ENCODE peak calls at places on chromosomes 13 and 19, in seven cellular contexts. B, P, H, W, F, D and A are unnamed samples.

GRCh38 chr13:49253310-49253709 is 5.6 kb downstream of the CDADC1 start:
- DNase-seq in D (no peak), P (no peak), F (no peak), W (no peak), H (no peak), B (no peak), A (no peak)

GRCh38 chr19:48419158-48419920 is 25.9 kb downstream of the GRIN2D start:
- DNase-seq in D (peak; percentile 61), H (peak; percentile 42), B (peak; percentile 65), P (no peak), F (no peak), W (peak; percentile 47), A (no peak)

GRCh38 chr19:56092685-56093631 is 28.1 kb downstream of the ZNF787 start:
- DNase-seq in F (no peak), D (no peak), H (no peak), W (no peak), B (no peak), P (peak; percentile 33), A (no peak)

GRCh38 chr13:92806215-92806614 is 420.4 kb upstream of the GPC6 start:
- DNase-seq in W (no peak), D (peak; percentile 1), B (no peak), P (no peak), F (no peak), H (no peak), A (no peak)

GRCh38 chr19:47598407-47599349 is 10.3 kb upstream of the BICRA start:
- DNase-seq in B (peak; percentile 74), D (peak; percentile 49), W (peak; percentile 56), H (peak; percentile 96), F (peak; percentile 54), P (peak; percentile 79), A (peak; percentile 55)

GRCh38 chr19:50784710-50785109 is 5.5 kb upstream of the ACP4 start:
- DNase-seq in W (no peak), F (no peak), B (no peak), P (no peak), D (no peak), H (no peak), A (no peak)

GRCh38 chr13:95485045-95485517 is 67.4 kb upstream of the CLDN10 start:
- DNase-seq in D (no peak), B (no peak), W (no peak), P (no peak), F (no peak), H (peak; percentile 42), A (no peak)

GRCh38 chr19:21677696-21678418 is 89.5 kb downstream of the ZNF100 start:
- DNase-seq in H (no peak), D (no peak), W (no peak), F (no peak), P (no peak), B (no peak), A (no peak)

GRCh38 chr13:112346899-112347229 is 29.3 kb upstream of the SPACA7 start:
- DNase-seq in F (no peak), B (no peak), D (no peak), H (no peak), W (no peak), P (no peak), A (no peak)

GRCh38 chr13:27304611-27305010 is 34.0 kb downstream of the RASL11A start:
- DNase-seq in P (no peak), D (no peak), B (no peak), F (no peak), H (no peak), W (no peak), A (no peak)

GRCh38 chr19:42596391-42597071 is 1.8 kb upstream of the CEACAM8 start:
- DNase-seq in B (peak; percentile 62), P (no peak), W (peak; percentile 34), H (no peak), F (no peak), D (peak; percentile 17), A (no peak)

GRCh38 chr19:6161271-6161850 is 25.9 kb downstream of the ACSBG2 start:
- DNase-seq in B (peak; percentile 23), F (peak; percentile 56), W (peak; percentile 23), H (no peak), D (no peak), P (no peak), A (no peak)

GRCh38 chr13:76775031-76775740 is 111.0 kb downstream of the KCTD12 start:
- DNase-seq in D (no peak), P (no peak), F (no peak), W (no peak), H (no peak), B (no peak), A (no peak)

DNA sequence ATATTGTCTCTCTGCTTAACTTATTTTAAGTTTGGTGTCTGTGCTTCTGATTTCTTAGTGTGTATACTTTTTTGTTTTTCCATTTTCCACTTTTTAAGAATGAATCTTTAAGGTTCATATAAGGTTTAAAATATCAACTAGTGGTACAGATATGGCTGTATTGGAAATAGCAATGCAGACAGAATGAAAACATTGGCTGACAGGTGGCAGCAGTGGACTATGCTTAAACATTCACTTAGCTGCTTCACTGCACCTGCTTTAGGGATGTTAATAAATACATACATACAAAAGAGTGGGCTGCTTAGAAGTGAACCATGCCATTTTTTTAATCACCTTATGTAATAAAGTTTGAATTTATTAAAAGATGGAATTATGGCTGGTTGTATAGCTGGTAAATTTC is 27.3 kb downstream of the TM9SF2 start:
- DNase-seq in D (no peak), B (no peak), H (no peak), W (no peak), P (no peak), F (no peak), A (no peak)
- TF ChIP-seq CTCF in D (no peak), B (no peak), H (no peak), W (no peak), P (no peak), F (no peak), A (no peak)

GRCh38 chr19:49691243-49692101 is 556 bp downstream of the CPT1C start:
- DNase-seq in H (peak; percentile 70), P (no peak), B (no peak), W (peak; percentile 72), D (peak; percentile 26), F (no peak), A (no peak)
- H3K27ac ChIP-seq in H (peak overlapping the region; percentile 63), P (no peak overlapping the region), B (no peak overlapping the region), W (no peak overlapping the region), D (no peak overlapping the region), F (no peak overlapping the region), A (no peak overlapping the region)

GRCh38 chr19:36377541-36378178 is 1.3 kb downstream of the ZFP14 start:
- DNase-seq in W (no peak), P (no peak), F (no peak), H (no peak), D (no peak), B (no peak), A (no peak)

GRCh38 chr19:36373638-36374156 is 5.3 kb downstream of the ZFP14 start:
- DNase-seq in W (no peak), B (no peak), H (no peak), F (no peak), D (no peak), P (no peak), A (no peak)

GRCh38 chr19:36371886-36372285 is 7.1 kb downstream of the ZFP14 start:
- DNase-seq in W (no peak), F (no peak), D (no peak), B (no peak), P (no peak), H (no peak), A (no peak)
- H3K9me3 ChIP-seq in W (peaks cover 16% of the 10 kb centered on the region), F (peaks cover 15% of the 10 kb centered on the region), D (no peaks in the 10 kb centered on the region), B (no peaks in the 10 kb centered on the region), P (peaks cover 5% of the 10 kb centered on the region), H (no peaks in the 10 kb centered on the region), A (peaks cover 8% of the 10 kb centered on the region)

DNA sequence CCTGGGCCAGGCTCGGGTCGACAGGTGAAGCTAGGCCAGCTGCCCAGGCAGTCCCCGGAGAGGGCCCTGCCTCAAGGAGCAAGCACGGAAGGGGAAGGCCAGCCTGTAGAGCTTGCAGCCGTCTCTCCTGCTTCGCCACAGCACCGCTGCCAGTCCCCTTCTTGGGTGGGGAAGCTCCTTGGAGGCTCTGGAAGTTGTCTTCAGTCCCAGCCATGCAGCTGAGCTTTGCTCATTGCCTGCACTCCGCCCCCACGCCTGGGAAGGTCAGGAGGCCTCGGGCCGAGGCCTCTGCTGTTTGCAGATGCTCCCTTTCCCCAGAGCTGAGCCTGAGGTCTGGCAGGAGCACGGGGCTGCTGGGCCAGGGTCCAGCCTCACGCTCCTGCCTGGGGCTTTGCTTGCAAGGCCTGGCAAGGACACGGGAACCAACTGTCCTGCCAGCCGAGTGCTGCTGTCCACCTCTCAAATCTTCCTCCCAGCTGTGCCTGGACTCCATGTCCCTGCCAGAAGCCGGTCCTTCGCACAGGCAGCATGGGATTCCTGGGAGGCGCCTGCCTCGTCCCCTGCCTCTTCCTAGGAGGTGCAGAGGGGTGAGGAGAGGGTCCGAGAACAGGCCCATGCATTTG is 13.3 kb downstream of the PLEKHF1 start:
- DNase-seq in P (peak; percentile 75), B (peak; percentile 44), F (no peak), H (no peak), W (peak; percentile 93), D (peak; percentile 28), A (no peak)
- TF ChIP-seq CTCF in P (no peak), B (no peak), F (no peak), H (no peak), W (no peak), D (no peak), A (no peak)